ENCODE peak calls at places on chromosomes 11 and 22, in four cellular contexts. One of them, this sample, is unnamed.

GRCh38 chr11:129605815-129606214 is 209.8 kb upstream of the TMEM45B start:
- DNase-seq in NCI-H1092: no peak
- DNase-seq in sigmoid colon: no peak
- DNase-seq in heart left ventricle: no peak
- DNase-seq in this sample: no peak

GRCh38 chr11:100837294-100837693 is 150.2 kb downstream of the ARHGAP42 start:
- DNase-seq in heart left ventricle: no peak
- DNase-seq in sigmoid colon: no peak
- DNase-seq in NCI-H1092: no peak
- DNase-seq in this sample: no peak

GRCh38 chr11:45102810-45103621 is 43.4 kb upstream of the PRDM11 start:
- DNase-seq in sigmoid colon: peak
- DNase-seq in NCI-H1092: no peak
- DNase-seq in heart left ventricle: peak
- DNase-seq in this sample: peak

GRCh38 chr11:8828580-8829358 is 82.2 kb upstream of the AKIP1 start:
- DNase-seq in NCI-H1092: no peak
- DNase-seq in heart left ventricle: no peak
- DNase-seq in sigmoid colon: peak
- DNase-seq in this sample: no peak

GRCh38 chr11:130203766-130204702 is 44.5 kb downstream of the ST14 start:
- DNase-seq in sigmoid colon: peak
- DNase-seq in NCI-H1092: no peak
- DNase-seq in heart left ventricle: no peak
- DNase-seq in this sample: no peak

GRCh38 chr11:63610604-63611394 is 3.4 kb downstream of the PLAAT3 start:
- DNase-seq in NCI-H1092: no peak
- DNase-seq in sigmoid colon: peak
- DNase-seq in heart left ventricle: peak
- DNase-seq in this sample: no peak

GRCh38 chr11:2449548-2450320 is 4.9 kb downstream of the KCNQ1 start:
- DNase-seq in heart left ventricle: no peak
- DNase-seq in NCI-H1092: no peak
- DNase-seq in sigmoid colon: no peak
- DNase-seq in this sample: no peak

GRCh38 chr11:93498099-93499040 is 44.8 kb downstream of the SMCO4 start:
- DNase-seq in sigmoid colon: no peak
- DNase-seq in heart left ventricle: no peak
- DNase-seq in NCI-H1092: no peak
- DNase-seq in this sample: no peak

GRCh38 chr11:47355283-47356128 is 3.0 kb upstream of the MYBPC3 start:
- DNase-seq in heart left ventricle: peak
- DNase-seq in sigmoid colon: peak
- DNase-seq in NCI-H1092: peak
- DNase-seq in this sample: peak

GRCh38 chr11:78429667-78430066 is 12.0 kb upstream of the GAB2 start:
- DNase-seq in heart left ventricle: no peak
- DNase-seq in sigmoid colon: no peak
- DNase-seq in NCI-H1092: no peak
- DNase-seq in this sample: no peak

GRCh38 chr22:26168934-26169311 is 339 bp upstream of the SEZ6L start:
- DNase-seq in sigmoid colon: no peak
- DNase-seq in NCI-H1092: peak
- DNase-seq in heart left ventricle: peak
- DNase-seq in this sample: peak

GRCh38 chr11:27012254-27012921 is 18.5 kb downstream of the FIBIN start:
- DNase-seq in heart left ventricle: no peak
- DNase-seq in NCI-H1092: no peak
- DNase-seq in sigmoid colon: no peak
- DNase-seq in this sample: no peak

GRCh38 chr11:57444362-57445074 is 15.8 kb upstream of the RTN4RL2 start:
- DNase-seq in NCI-H1092: no peak
- DNase-seq in sigmoid colon: no peak
- DNase-seq in heart left ventricle: no peak
- DNase-seq in this sample: no peak

GRCh38 chr11:86784247-86784681 is 16.1 kb upstream of the PRSS23 start:
- DNase-seq in sigmoid colon: peak
- DNase-seq in heart left ventricle: no peak
- DNase-seq in NCI-H1092: no peak
- DNase-seq in this sample: no peak

GRCh38 chr22:44613196-44613595 is 88.8 kb upstream of the PRR5 start:
- DNase-seq in NCI-H1092: no peak
- DNase-seq in heart left ventricle: no peak
- DNase-seq in sigmoid colon: no peak
- DNase-seq in this sample: no peak

GRCh38 chr22:42692239-42693054 is 28.2 kb downstream of the A4GALT start:
- DNase-seq in heart left ventricle: no peak
- DNase-seq in sigmoid colon: no peak
- DNase-seq in NCI-H1092: no peak
- DNase-seq in this sample: no peak

GRCh38 chr11:74442601-74443000 is 24.7 kb downstream of the KCNE3 start:
- DNase-seq in NCI-H1092: no peak
- DNase-seq in sigmoid colon: no peak
- DNase-seq in heart left ventricle: no peak
- DNase-seq in this sample: no peak

GRCh38 chr11:957201-957920 is 31.7 kb downstream of the AP2A2 start:
- DNase-seq in sigmoid colon: no peak
- DNase-seq in heart left ventricle: no peak
- DNase-seq in NCI-H1092: no peak
- DNase-seq in this sample: no peak

GRCh38 chr11:90222459-90223247 is at the start of gene CHORDC1:
- DNase-seq in heart left ventricle: peak
- DNase-seq in NCI-H1092: peak
- DNase-seq in sigmoid colon: peak
- DNase-seq in this sample: peak

This sample was measured in psoas muscle.